ENCODE peak calls at places on chromosome 15, in eight cellular contexts. V is A549, W is GM23338, K is GM12878, F is HepG2, I is K562, B is SK-N-SH, S is HCT116. U is an unnamed sample.
A peak's percentile ranks its signal among the peaks of the same experiment; 100 is the strongest.

GRCh38 chr15:40333922-40334492 is 6.7 kb downstream of the CCDC9B start:
- DNase-seq in K (no peak), I (peak; percentile 63), B (no peak), S (no peak), W (no peak), F (no peak), V (no peak), U (no peak)

GRCh38 chr15:76460871-76461270 is 124.3 kb downstream of the ISL2 start:
- DNase-seq in S (no peak), F (no peak), I (no peak), B (no peak), V (no peak), W (no peak), K (no peak), U (no peak)

GRCh38 chr15:23422946-23423708 is 23.9 kb downstream of the GOLGA6L2 start:
- DNase-seq in I (no peak), B (no peak), K (no peak), F (peak; percentile 78), S (no peak), W (no peak), V (peak; percentile 69), U (no peak)

GRCh38 chr15:72968531-72968922 is 83.7 kb upstream of the NEO1 start:
- DNase-seq in I (peak; percentile 16), V (peak; percentile 37), B (no peak), W (no peak), S (no peak), F (no peak), K (no peak), U (no peak)

GRCh38 chr15:47409601-47410000 is 307.7 kb upstream of the SEMA6D start:
- DNase-seq in S (no peak), V (no peak), I (no peak), K (no peak), B (no peak), F (no peak), W (no peak), U (no peak)

GRCh38 chr15:81293728-81294500 is 30.0 kb downstream of the STARD5 start:
- DNase-seq in W (no peak), V (no peak), K (peak; percentile 98), B (peak; percentile 50), I (no peak), S (no peak), F (no peak), U (no peak)

GRCh38 chr15:23566070-23567050 is 886 bp downstream of the MKRN3 start:
- DNase-seq in F (peak; percentile 60), V (peak; percentile 35), S (peak; percentile 29), W (no peak), B (peak; percentile 77), I (peak; percentile 61), K (no peak), U (no peak)

GRCh38 chr15:78345726-78346125 is 5.6 kb downstream of the CRABP1 start:
- DNase-seq in W (no peak), V (no peak), S (no peak), B (no peak), I (no peak), K (no peak), F (no peak), U (no peak)

GRCh38 chr15:101490408-101490891 is 943 bp upstream of the PCSK6 start:
- DNase-seq in K (no peak), I (no peak), F (no peak), V (no peak), W (no peak), B (no peak), S (no peak), U (no peak)

GRCh38 chr15:68014219-68014618 is 39.9 kb upstream of the PIAS1 start:
- DNase-seq in K (no peak), F (no peak), V (no peak), I (no peak), B (no peak), W (no peak), S (no peak), U (no peak)

GRCh38 chr15:64619880-64620839 is 155.2 kb downstream of the RBPMS2 start:
- DNase-seq in S (no peak), V (peak; percentile 25), K (no peak), B (no peak), I (no peak), W (no peak), F (no peak), U (no peak)

GRCh38 chr15:69631005-69631404 is 178.4 kb downstream of the RPLP1 start:
- DNase-seq in W (no peak), S (no peak), I (no peak), V (no peak), K (no peak), F (no peak), B (no peak), U (no peak)

GRCh38 chr15:90902996-90903732 is at the start of gene MAN2A2:
- DNase-seq in F (peak; percentile 15), W (peak; percentile 70), V (peak; percentile 38), B (peak; percentile 82), K (no peak), S (peak; percentile 18), I (peak; percentile 88), U (no peak)

GRCh38 chr15:90902656-90902995 is 476 bp upstream of the MAN2A2 start:
- DNase-seq in W (no peak), S (no peak), V (no peak), F (no peak), I (no peak), B (no peak), K (no peak), U (no peak)

GRCh38 chr15:90905306-90906180 is 2.4 kb downstream of the MAN2A2 start:
- DNase-seq in V (no peak), F (no peak), I (no peak), B (no peak), W (no peak), K (no peak), S (no peak), U (no peak)

GRCh38 chr15:90904746-90905145 is 1.6 kb downstream of the MAN2A2 start:
- DNase-seq in I (no peak), V (no peak), S (no peak), B (no peak), W (no peak), F (no peak), K (no peak), U (no peak)

DNA sequence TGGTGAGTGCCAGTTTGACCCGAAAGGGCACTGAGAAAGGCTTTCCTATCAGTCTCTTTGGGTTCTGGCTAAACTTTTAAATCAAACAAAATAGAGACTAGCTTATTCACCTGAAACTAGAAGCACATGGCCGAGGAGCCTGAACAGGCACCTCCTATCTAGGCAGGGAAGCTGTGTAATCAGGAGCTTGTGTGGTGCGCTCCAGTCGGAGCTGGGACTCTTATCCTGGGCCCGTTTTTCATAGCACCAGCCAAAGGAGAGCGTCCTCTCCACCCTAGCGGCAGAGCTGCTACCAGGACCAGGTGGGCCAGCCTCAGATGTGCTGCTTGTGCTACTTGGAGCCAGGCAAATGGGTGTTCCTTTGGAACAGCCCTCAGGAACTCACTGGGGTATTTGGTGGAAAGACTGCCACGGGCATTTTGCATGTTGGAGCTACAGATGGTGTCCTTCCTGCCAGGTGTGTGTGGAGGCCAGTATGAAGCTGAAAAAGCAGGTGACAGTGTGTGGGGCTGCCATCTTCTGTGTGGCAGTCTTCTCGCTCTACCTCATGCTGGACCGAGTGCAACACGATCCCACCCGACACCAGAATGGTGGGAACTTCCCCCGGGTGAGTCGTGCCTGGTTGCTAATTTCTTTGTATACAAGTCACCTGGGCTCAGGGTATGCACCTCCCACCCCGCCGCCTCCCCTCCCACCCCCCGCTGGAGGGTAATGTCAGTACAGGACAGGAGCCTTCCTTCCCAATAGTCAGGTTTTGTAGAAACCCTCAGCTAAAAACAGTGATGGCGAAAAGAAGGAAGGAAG is 833 bp downstream of the MAN2A2 start:
- DNase-seq in K (no peak), F (peak; percentile 64), W (peak; percentile 79), S (no peak), B (no peak), I (peak; percentile 80), V (peak; percentile 30), U (no peak)
- H3K27ac ChIP-seq in K (peak overlapping the region; percentile 62), F (peak overlapping the region; percentile 51), W (no peak overlapping the region), S (peak overlapping the region; percentile 87), B (no peak overlapping the region), I (peak overlapping the region; percentile 84), V (peak overlapping the region; percentile 88), U (peak overlapping the region; percentile 72)

DNA sequence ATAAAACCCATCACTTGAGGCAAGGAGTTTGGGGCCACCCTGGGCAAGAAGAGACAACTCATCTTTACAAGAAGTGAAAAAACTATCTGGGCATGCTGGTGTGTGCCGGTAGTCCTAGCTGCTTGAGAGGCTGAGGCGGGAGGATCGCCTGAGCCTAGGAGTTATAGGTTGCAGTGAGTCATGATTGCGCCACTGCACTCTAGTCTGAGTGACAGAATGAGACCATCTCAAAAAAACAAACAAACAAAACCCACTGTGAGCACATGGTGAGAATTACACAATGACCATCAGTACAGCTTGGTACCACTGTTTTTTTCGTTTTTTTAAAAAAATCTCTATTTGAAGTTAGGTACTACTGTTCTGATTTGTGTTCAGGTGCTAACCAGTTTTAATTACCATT is 13.6 kb downstream of the VPS39 start:
- DNase-seq in F (peak; percentile 82), V (peak; percentile 53), W (no peak), B (no peak), I (peak; percentile 24), S (no peak), K (no peak), U (peak; percentile 56)
- TF ChIP-seq REST in F (no peak), V (no peak), W (no peak), B (no peak), I (no peak), S (no peak), K (no peak), U (no peak)

DNA sequence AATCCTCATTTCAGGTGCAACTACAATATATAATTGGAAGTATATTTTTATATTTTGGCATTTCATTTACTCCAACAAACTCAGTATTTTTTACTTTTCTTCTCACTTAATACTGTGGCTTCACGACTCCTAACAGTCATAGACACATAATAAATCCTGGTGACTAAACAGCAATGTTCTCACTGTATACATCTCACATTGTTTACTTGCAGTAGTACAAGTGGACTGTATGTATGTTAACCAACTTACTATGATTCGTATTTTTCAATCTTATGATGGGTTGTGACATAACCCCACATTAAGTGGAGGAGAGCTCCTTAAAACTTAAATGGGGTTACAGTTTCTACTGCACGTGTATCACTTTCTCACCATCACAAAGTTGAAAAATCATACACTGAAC is 7.5 kb downstream of the ADAM10 start:
- DNase-seq in I (no peak), V (no peak), S (no peak), B (no peak), K (no peak), W (no peak), F (no peak), U (no peak)
- H3K4me1 ChIP-seq in I (no peaks in the 10 kb centered on the region), V (peaks cover 57% of the 10 kb centered on the region), S (no peaks in the 10 kb centered on the region), B (peaks cover 5% of the 10 kb centered on the region), K (no peaks in the 10 kb centered on the region), W (peaks cover 72% of the 10 kb centered on the region), F (peaks cover 94% of the 10 kb centered on the region), U (peaks cover 27% of the 10 kb centered on the region)

GRCh38 chr15:84764585-84764984 is 16.2 kb downstream of the ZNF592 start:
- DNase-seq in K (no peak), S (no peak), B (no peak), V (no peak), F (no peak), W (no peak), I (no peak), U (no peak)

GRCh38 chr15:84764989-84765388 is 16.6 kb downstream of the ZNF592 start:
- DNase-seq in W (no peak), K (no peak), S (no peak), I (no peak), B (no peak), F (no peak), V (no peak), U (no peak)

GRCh38 chr15:84766461-84767005 is 18.1 kb downstream of the ZNF592 start:
- DNase-seq in V (peak; percentile 27), W (no peak), I (no peak), B (no peak), F (no peak), S (no peak), K (no peak), U (no peak)

GRCh38 chr15:84762840-84763572 is 14.6 kb downstream of the ZNF592 start:
- DNase-seq in B (no peak), S (no peak), F (no peak), W (no peak), I (no peak), K (no peak), V (no peak), U (no peak)

GRCh38 chr15:84765675-84766074 is 17.3 kb downstream of the ZNF592 start:
- DNase-seq in B (no peak), F (no peak), V (no peak), W (no peak), S (no peak), K (no peak), I (no peak), U (no peak)
- H3K27ac ChIP-seq in B (no peak overlapping the region), F (no peak overlapping the region), V (no peak overlapping the region), W (no peak overlapping the region), S (no peak overlapping the region), K (no peak overlapping the region), I (no peak overlapping the region), U (no peak overlapping the region)